ENCODE peak calls at places on chromosomes 6 and 20, in ten cellular contexts. One of them, this sample, is unnamed.

GRCh38 chr6:51640016-51640415 is 447.4 kb downstream of the PKHD1 start:
- DNase-seq in AG04450: no peak
- DNase-seq in neuronal stem cell: no peak
- DNase-seq in mucosa of gallbladder: no peak
- DNase-seq in kidney tubule cell: no peak
- DNase-seq in mesendoderm: no peak
- DNase-seq in heart left ventricle: no peak
- DNase-seq in activated CD8-positive, alpha-beta memory T cell treated with anti-CD3 and anti-CD28 coated beads for 4 hours: no peak
- DNase-seq in NT2/D1: no peak
- DNase-seq in activated gamma-delta T cell treated with anti-CD3 and anti-CD28 coated beads, Interleukin-2, amount 50 U/mL, for 16 hours: no peak
- DNase-seq in this sample: no peak

GRCh38 chr6:100944644-100945043 is 63.5 kb upstream of the ASCC3 start:
- DNase-seq in activated gamma-delta T cell treated with anti-CD3 and anti-CD28 coated beads, Interleukin-2, amount 50 U/mL, for 16 hours: no peak
- DNase-seq in heart left ventricle: no peak
- DNase-seq in activated CD8-positive, alpha-beta memory T cell treated with anti-CD3 and anti-CD28 coated beads for 4 hours: no peak
- DNase-seq in mucosa of gallbladder: no peak
- DNase-seq in NT2/D1: no peak
- DNase-seq in AG04450: no peak
- DNase-seq in neuronal stem cell: no peak
- DNase-seq in kidney tubule cell: no peak
- DNase-seq in mesendoderm: no peak
- DNase-seq in this sample: no peak

GRCh38 chr6:7087066-7087465 is 20.7 kb upstream of the RREB1 start:
- DNase-seq in heart left ventricle: no peak
- DNase-seq in kidney tubule cell: no peak
- DNase-seq in AG04450: no peak
- DNase-seq in NT2/D1: peak
- DNase-seq in activated CD8-positive, alpha-beta memory T cell treated with anti-CD3 and anti-CD28 coated beads for 4 hours: no peak
- DNase-seq in activated gamma-delta T cell treated with anti-CD3 and anti-CD28 coated beads, Interleukin-2, amount 50 U/mL, for 16 hours: no peak
- DNase-seq in mesendoderm: peak
- DNase-seq in mucosa of gallbladder: no peak
- DNase-seq in neuronal stem cell: peak
- DNase-seq in this sample: no peak

GRCh38 chr20:50354690-50355592 is 155.2 kb upstream of the PTPN1 start:
- DNase-seq in activated gamma-delta T cell treated with anti-CD3 and anti-CD28 coated beads, Interleukin-2, amount 50 U/mL, for 16 hours: no peak
- DNase-seq in neuronal stem cell: no peak
- DNase-seq in heart left ventricle: no peak
- DNase-seq in mesendoderm: no peak
- DNase-seq in mucosa of gallbladder: no peak
- DNase-seq in AG04450: no peak
- DNase-seq in activated CD8-positive, alpha-beta memory T cell treated with anti-CD3 and anti-CD28 coated beads for 4 hours: no peak
- DNase-seq in kidney tubule cell: no peak
- DNase-seq in NT2/D1: no peak
- DNase-seq in this sample: no peak

GRCh38 chr6:52964318-52964717 is 30.8 kb downstream of the GSTA4 start:
- DNase-seq in activated gamma-delta T cell treated with anti-CD3 and anti-CD28 coated beads, Interleukin-2, amount 50 U/mL, for 16 hours: no peak
- DNase-seq in kidney tubule cell: no peak
- DNase-seq in NT2/D1: no peak
- DNase-seq in activated CD8-positive, alpha-beta memory T cell treated with anti-CD3 and anti-CD28 coated beads for 4 hours: no peak
- DNase-seq in neuronal stem cell: no peak
- DNase-seq in mesendoderm: no peak
- DNase-seq in AG04450: no peak
- DNase-seq in heart left ventricle: no peak
- DNase-seq in mucosa of gallbladder: no peak
- DNase-seq in this sample: no peak

GRCh38 chr6:137297887-137298286 is 78.7 kb upstream of the IFNGR1 start:
- DNase-seq in kidney tubule cell: peak
- DNase-seq in mucosa of gallbladder: no peak
- DNase-seq in NT2/D1: peak
- DNase-seq in AG04450: no peak
- DNase-seq in neuronal stem cell: no peak
- DNase-seq in activated gamma-delta T cell treated with anti-CD3 and anti-CD28 coated beads, Interleukin-2, amount 50 U/mL, for 16 hours: no peak
- DNase-seq in activated CD8-positive, alpha-beta memory T cell treated with anti-CD3 and anti-CD28 coated beads for 4 hours: no peak
- DNase-seq in heart left ventricle: no peak
- DNase-seq in mesendoderm: peak
- DNase-seq in this sample: no peak

GRCh38 chr6:138722425-138723371 is 50.9 kb upstream of the CCDC28A start:
- DNase-seq in kidney tubule cell: peak
- DNase-seq in neuronal stem cell: no peak
- DNase-seq in AG04450: no peak
- DNase-seq in activated gamma-delta T cell treated with anti-CD3 and anti-CD28 coated beads, Interleukin-2, amount 50 U/mL, for 16 hours: no peak
- DNase-seq in activated CD8-positive, alpha-beta memory T cell treated with anti-CD3 and anti-CD28 coated beads for 4 hours: no peak
- DNase-seq in mucosa of gallbladder: no peak
- DNase-seq in heart left ventricle: no peak
- DNase-seq in NT2/D1: peak
- DNase-seq in mesendoderm: peak
- DNase-seq in this sample: no peak

GRCh38 chr20:38617011-38617829 is 15.6 kb downstream of the ARHGAP40 start:
- DNase-seq in mucosa of gallbladder: no peak
- DNase-seq in NT2/D1: peak
- DNase-seq in kidney tubule cell: peak
- DNase-seq in activated gamma-delta T cell treated with anti-CD3 and anti-CD28 coated beads, Interleukin-2, amount 50 U/mL, for 16 hours: no peak
- DNase-seq in activated CD8-positive, alpha-beta memory T cell treated with anti-CD3 and anti-CD28 coated beads for 4 hours: no peak
- DNase-seq in neuronal stem cell: no peak
- DNase-seq in AG04450: no peak
- DNase-seq in mesendoderm: peak
- DNase-seq in heart left ventricle: no peak
- DNase-seq in this sample: no peak

GRCh38 chr6:118751072-118751471 is 99.7 kb upstream of the CEP85L start:
- DNase-seq in kidney tubule cell: no peak
- DNase-seq in activated CD8-positive, alpha-beta memory T cell treated with anti-CD3 and anti-CD28 coated beads for 4 hours: no peak
- DNase-seq in mesendoderm: no peak
- DNase-seq in mucosa of gallbladder: no peak
- DNase-seq in activated gamma-delta T cell treated with anti-CD3 and anti-CD28 coated beads, Interleukin-2, amount 50 U/mL, for 16 hours: no peak
- DNase-seq in NT2/D1: no peak
- DNase-seq in neuronal stem cell: no peak
- DNase-seq in AG04450: no peak
- DNase-seq in heart left ventricle: no peak
- DNase-seq in this sample: no peak

GRCh38 chr20:51542033-51542893 is at the start of gene NFATC2:
- DNase-seq in neuronal stem cell: no peak
- DNase-seq in AG04450: no peak
- DNase-seq in heart left ventricle: peak
- DNase-seq in NT2/D1: no peak
- DNase-seq in mucosa of gallbladder: peak
- DNase-seq in activated CD8-positive, alpha-beta memory T cell treated with anti-CD3 and anti-CD28 coated beads for 4 hours: peak
- DNase-seq in mesendoderm: peak
- DNase-seq in activated gamma-delta T cell treated with anti-CD3 and anti-CD28 coated beads, Interleukin-2, amount 50 U/mL, for 16 hours: peak
- DNase-seq in kidney tubule cell: peak
- DNase-seq in this sample: peak